ENCODE peak calls at places on chromosomes 11 and 22, in nine cellular contexts. O, C, U, V, H, F, Y, Q and E are unnamed samples. For H3K4me1, the result is how much of the 10 kb centered on the place peaks cover.

GRCh38 chr22:27220349-27220748 is 563.0 kb downstream of the MIAT start:
- DNase-seq in O (no peak), C (no peak), U (no peak), V (no peak), H (no peak), F (peak), Y (no peak), Q (peak), E (no peak)

GRCh38 chr11:32659672-32660071 is 76.0 kb downstream of the EIF3M start:
- DNase-seq in O (no peak), C (no peak), U (no peak), V (no peak), H (no peak), F (no peak), Y (no peak), Q (no peak), E (no peak)

GRCh38 chr11:83816572-83817187 is 530.5 kb upstream of the CCDC90B start:
- DNase-seq in O (no peak), C (peak), U (no peak), V (peak), H (no peak), F (no peak), Y (no peak), Q (no peak), E (no peak)

GRCh38 chr11:132111781-132112380 is 741.5 kb downstream of the NTM start:
- DNase-seq in O (no peak), C (no peak), U (no peak), V (no peak), H (no peak), F (no peak), Y (no peak), Q (no peak), E (no peak)

GRCh38 chr22:30507670-30508069 is 2.2 kb upstream of the SEC14L4 start:
- DNase-seq in O (no peak), C (no peak), U (no peak), V (no peak), H (no peak), F (no peak), Y (no peak), Q (no peak), E (no peak)

GRCh38 chr11:76699461-76700091 is 29.0 kb upstream of the LRRC32 start:
- DNase-seq in O (no peak), C (no peak), U (no peak), V (no peak), H (no peak), F (no peak), Y (no peak), Q (no peak), E (no peak)

GRCh38 chr11:13205446-13205845 is 72.1 kb upstream of the BMAL1 start:
- DNase-seq in O (no peak), C (no peak), U (no peak), V (no peak), H (no peak), F (no peak), Y (no peak), Q (no peak), E (no peak)

GRCh38 chr11:36352919-36353318 is 56.8 kb downstream of the PRR5L start:
- DNase-seq in O (no peak), C (no peak), U (no peak), V (no peak), H (no peak), F (no peak), Y (no peak), Q (no peak), E (no peak)

GRCh38 chr11:17578296-17578695 is 31.2 kb downstream of the OTOG start:
- DNase-seq in O (no peak), C (no peak), U (no peak), V (no peak), H (peak), F (no peak), Y (no peak), Q (peak), E (no peak)

GRCh38 chr11:16587670-16588069 is 150.8 kb upstream of the C11orf58 start:
- DNase-seq in O (no peak), C (no peak), U (no peak), V (no peak), H (no peak), F (peak), Y (no peak), Q (peak), E (no peak)

GRCh38 chr22:32697331-32697995 is 104.0 kb upstream of the TIMP3 start:
- DNase-seq in O (peak), C (no peak), U (no peak), V (peak), H (no peak), F (no peak), Y (no peak), Q (no peak), E (no peak)

GRCh38 chr22:30867746-30868662 is 100.6 kb downstream of the MORC2 start:
- DNase-seq in O (no peak), C (no peak), U (no peak), V (no peak), H (peak), F (no peak), Y (peak), Q (peak), E (no peak)

GRCh38 chr11:133835258-133836075 is 9.8 kb downstream of the SPATA19 start:
- DNase-seq in O (peak), C (peak), U (no peak), V (peak), H (no peak), F (no peak), Y (no peak), Q (peak), E (no peak)

GRCh38 chr11:11845551-11845950 is 3.8 kb downstream of the USP47 start:
- DNase-seq in O (no peak), C (no peak), U (no peak), V (no peak), H (no peak), F (no peak), Y (no peak), Q (no peak), E (no peak)

GRCh38 chr22:29762263-29762662 is 4.5 kb downstream of the ZMAT5 start:
- DNase-seq in O (no peak), C (peak), U (no peak), V (no peak), H (no peak), F (no peak), Y (no peak), Q (no peak), E (no peak)

GRCh38 chr11:40179541-40179940 is 1279.9 kb downstream of the LRRC4C start:
- DNase-seq in O (no peak), C (no peak), U (no peak), V (no peak), H (no peak), F (no peak), Y (no peak), Q (no peak), E (no peak)

DNA sequence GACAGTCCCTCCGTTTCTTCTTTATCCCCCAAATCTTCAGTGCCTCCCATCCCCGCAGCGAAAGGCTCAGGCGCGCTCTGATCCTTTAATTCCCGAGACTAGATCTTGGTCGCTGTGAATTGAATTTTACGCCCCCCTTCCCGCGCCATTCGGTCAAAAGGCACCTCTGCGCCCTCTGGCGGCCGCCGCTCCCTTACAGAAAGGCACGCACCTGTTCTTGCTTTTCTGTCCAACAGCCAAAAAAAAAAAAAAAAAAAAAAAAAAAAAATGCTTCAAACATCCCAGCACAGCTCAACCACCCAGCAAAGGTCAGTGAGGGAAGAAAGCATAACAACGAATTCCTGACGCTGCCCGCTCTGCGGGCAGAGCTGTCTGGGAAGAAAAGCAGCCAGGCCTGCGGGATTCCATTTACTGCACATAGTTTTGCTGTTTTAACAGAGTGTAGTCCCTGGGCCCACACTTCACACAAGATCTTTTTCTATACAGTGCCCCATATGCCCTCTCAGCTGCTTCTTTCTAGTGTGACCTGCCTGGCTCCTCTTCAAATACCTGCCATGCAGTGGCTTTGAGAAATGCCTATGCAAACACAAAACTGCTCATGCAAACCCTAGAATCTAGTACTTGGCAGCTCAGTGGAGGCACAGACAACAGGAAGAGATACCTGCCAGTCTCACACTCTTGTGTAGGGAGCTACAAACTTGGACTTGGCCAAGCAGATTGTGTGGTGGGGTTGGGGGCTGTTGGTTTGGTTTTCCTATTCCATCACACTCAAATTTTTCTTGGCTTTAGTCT is 1.3 kb upstream of the ESAM start:
- DNase-seq in O (no peak), C (peak), U (no peak), V (peak), H (peak), F (peak), Y (peak), Q (peak), E (peak)
- H3K27ac ChIP-seq in O (no peak), C (peak), U (peak), V (no peak), H (peak), F (peak), Y (peak), Q (no peak), E (peak)

DNA sequence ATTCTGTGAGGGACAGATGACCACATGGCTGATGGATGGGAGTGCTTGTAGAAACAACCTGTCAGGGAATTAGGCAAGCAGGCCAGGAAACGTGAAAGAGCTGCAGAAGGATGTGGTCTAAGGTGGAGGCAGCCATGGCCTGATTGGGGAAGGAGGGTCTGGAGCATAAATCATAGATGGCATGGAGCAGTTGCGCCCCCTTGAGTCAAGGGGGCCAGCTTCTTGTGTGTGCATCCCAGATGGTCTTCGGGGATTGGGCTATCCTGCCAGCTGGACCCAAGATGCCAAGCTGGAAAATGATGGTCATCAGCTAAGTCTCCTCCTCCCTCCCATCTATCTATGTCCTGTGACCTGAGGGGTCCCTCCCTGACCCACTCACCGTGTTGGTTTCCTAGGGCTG is 119.4 kb upstream of the CLPB start:
- DNase-seq in O (no peak), C (peak), U (no peak), V (no peak), H (no peak), F (no peak), Y (no peak), Q (no peak), E (no peak)
- TF ChIP-seq CTCF in O (peak), C (no peak), U (no peak), V (peak), H (peak), F (no peak), Y (no peak), Q (peak), E (peak)

GRCh38 chr22:46047226-46047625 is 70.3 kb upstream of the WNT7B start:
- DNase-seq in O (no peak), C (no peak), U (no peak), V (no peak), H (peak), F (no peak), Y (peak), Q (peak), E (peak)

GRCh38 chr22:46046299-46046685 is 69.3 kb upstream of the WNT7B start:
- DNase-seq in O (no peak), C (no peak), U (no peak), V (no peak), H (peak), F (no peak), Y (peak), Q (peak), E (peak)

GRCh38 chr22:46043816-46044717 is 67.1 kb upstream of the WNT7B start:
- DNase-seq in O (no peak), C (no peak), U (no peak), V (no peak), H (peak), F (no peak), Y (peak), Q (peak), E (peak)

GRCh38 chr22:46044718-46045458 is 67.9 kb upstream of the WNT7B start:
- DNase-seq in O (no peak), C (no peak), U (no peak), V (no peak), H (peak), F (peak), Y (no peak), Q (peak), E (peak)

GRCh38 chr22:46045459-46046298 is 68.7 kb upstream of the WNT7B start:
- DNase-seq in O (no peak), C (no peak), U (no peak), V (no peak), H (peak), F (no peak), Y (peak), Q (peak), E (peak)
- H3K4me1 ChIP-seq in O (half or more), C (under half), U (half or more), V (under half), H (half or more), F (half or more), Y (half or more), Q (under half), E (half or more)

GRCh38 chr11:123560001-123560400 is 94.4 kb downstream of the SCN3B start:
- DNase-seq in O (no peak), C (no peak), U (no peak), V (no peak), H (no peak), F (peak), Y (peak), Q (peak), E (peak)

GRCh38 chr11:123564225-123564624 is 90.2 kb downstream of the SCN3B start:
- DNase-seq in O (no peak), C (no peak), U (no peak), V (no peak), H (no peak), F (no peak), Y (no peak), Q (no peak), E (no peak)

GRCh38 chr11:123562829-123563228 is 91.6 kb downstream of the SCN3B start:
- DNase-seq in O (no peak), C (no peak), U (no peak), V (no peak), H (no peak), F (no peak), Y (no peak), Q (no peak), E (no peak)

GRCh38 chr11:123561046-123561781 is 93.2 kb downstream of the SCN3B start:
- DNase-seq in O (no peak), C (no peak), U (no peak), V (peak), H (no peak), F (peak), Y (peak), Q (peak), E (peak)

DNA sequence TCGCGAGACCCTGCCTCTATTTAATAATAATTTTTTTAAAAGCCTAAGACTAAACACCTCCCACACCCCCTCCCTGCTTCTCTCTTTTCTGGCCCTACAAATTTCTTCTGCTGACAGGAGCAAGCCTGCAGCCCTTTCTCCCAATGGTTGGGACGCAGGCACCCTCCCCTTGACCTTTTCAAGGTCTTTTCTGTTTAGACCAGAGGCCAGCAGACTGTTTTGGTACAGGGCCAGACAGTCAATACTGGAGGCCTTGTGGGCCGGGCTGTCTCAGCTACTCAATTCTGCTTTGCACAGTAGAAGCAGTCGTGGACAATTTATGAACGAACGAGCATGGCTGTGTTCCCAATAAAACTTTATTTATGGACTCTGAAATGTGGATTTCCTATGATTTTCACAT is 92.3 kb downstream of the SCN3B start:
- DNase-seq in O (no peak), C (no peak), U (no peak), V (no peak), H (no peak), F (no peak), Y (no peak), Q (peak), E (no peak)
- H3K27ac ChIP-seq in O (no peak), C (no peak), U (no peak), V (no peak), H (no peak), F (no peak), Y (no peak), Q (no peak), E (peak)

GRCh38 chr22:36853407-36854099 is 7.3 kb upstream of the NCF4 start:
- DNase-seq in O (no peak), C (peak), U (no peak), V (peak), H (peak), F (peak), Y (peak), Q (no peak), E (peak)
- TF ChIP-seq CTCF in O (peak), C (no peak), U (peak), V (peak), H (peak), F (peak), Y (no peak), Q (peak), E (peak)

GRCh38 chr11:113670149-113670829 is 35.8 kb downstream of the TMPRSS5 start:
- DNase-seq in O (no peak), C (no peak), U (no peak), V (no peak), H (no peak), F (no peak), Y (no peak), Q (no peak), E (no peak)
- H3K4me1 ChIP-seq in O (under half), C (under half), U (under half), V (under half), H (under half), F (under half), Y (under half), Q (under half), E (under half)

DNA sequence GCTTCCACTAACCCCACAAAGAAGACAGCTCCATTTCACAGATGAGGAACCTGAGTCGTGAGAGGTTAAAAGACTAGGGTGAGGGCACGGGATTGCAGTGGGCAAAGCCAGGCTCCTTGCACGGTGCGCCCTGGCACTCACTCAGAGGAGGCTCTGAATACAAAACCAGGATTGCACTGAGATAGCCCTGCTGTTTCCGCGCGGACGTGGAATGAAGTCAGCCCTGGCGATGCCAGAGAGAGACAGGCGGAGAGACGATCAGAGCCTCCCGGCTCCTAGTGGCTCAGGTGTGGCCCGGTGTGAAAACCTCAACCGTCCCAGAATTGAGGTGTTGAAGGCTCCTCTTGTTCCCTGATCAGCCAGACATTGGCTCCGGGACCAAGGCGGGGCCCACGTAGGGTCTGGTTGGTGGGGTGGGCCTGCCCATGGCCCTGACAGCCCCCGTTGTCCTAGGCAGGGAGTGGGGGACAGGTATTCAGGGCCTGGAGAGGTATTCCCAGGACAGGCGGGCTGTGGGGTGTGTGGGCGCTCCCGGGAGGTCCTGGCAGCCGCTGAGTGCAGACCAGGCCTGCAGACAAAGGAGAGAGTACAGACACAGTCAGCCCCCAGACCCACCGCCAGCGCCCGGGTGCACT is 43.1 kb upstream of the LINC01488 start:
- DNase-seq in O (no peak), C (no peak), U (no peak), V (no peak), H (peak), F (no peak), Y (no peak), Q (peak), E (no peak)
- H3K27ac ChIP-seq in O (no peak), C (peak), U (no peak), V (no peak), H (no peak), F (no peak), Y (no peak), Q (no peak), E (no peak)

GRCh38 chr11:118631109-118631508 is 23.7 kb downstream of the PHLDB1 start:
- DNase-seq in O (no peak), C (no peak), U (no peak), V (no peak), H (no peak), F (no peak), Y (no peak), Q (no peak), E (no peak)
- TF ChIP-seq CTCF in O (no peak), C (no peak), U (no peak), V (no peak), H (no peak), F (no peak), Y (no peak), Q (no peak), E (no peak)

DNA sequence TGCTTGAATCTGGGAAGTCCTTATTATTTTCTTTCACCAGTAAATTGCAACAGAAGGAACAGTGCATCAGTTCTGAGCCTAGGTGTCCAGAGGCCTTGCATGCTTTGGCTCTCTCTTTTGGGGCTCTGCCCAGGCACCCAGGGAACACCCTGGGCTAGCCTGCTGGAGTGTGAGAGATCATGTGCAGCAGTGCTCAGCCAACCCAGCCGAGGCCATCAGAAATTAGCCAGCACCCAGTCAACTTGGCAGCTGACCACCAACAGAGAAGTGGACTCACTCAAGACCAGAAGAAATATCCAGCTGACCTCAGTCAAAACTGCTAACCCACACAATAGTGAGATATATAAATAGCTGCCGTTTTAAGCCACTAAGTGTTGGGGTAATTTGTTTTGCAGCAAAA is 11.2 kb upstream of the P4HA3 start:
- DNase-seq in O (no peak), C (no peak), U (peak), V (no peak), H (no peak), F (peak), Y (no peak), Q (peak), E (peak)
- H3K4me1 ChIP-seq in O (under half), C (under half), U (half or more), V (under half), H (under half), F (half or more), Y (under half), Q (half or more), E (under half)